ENCODE peak calls at places on chromosomes 4 and X, in five cellular contexts. K is HL-60, T is SK-N-SH, S is GM12878, Z is HepG2. G is an unnamed sample.

GRCh38 chrX:153821066-153821465 is 9.3 kb downstream of the PDZD4 start:
- DNase-seq in K (no peak), T (peak; percentile 30), Z (no peak), S (no peak), G (no peak)

GRCh38 chr4:16772366-16772850 is 126.0 kb downstream of the LDB2 start:
- DNase-seq in S (no peak), K (no peak), T (no peak), Z (no peak), G (no peak)

GRCh38 chr4:142405021-142405991 is 440.8 kb downstream of the INPP4B start:
- DNase-seq in S (peak; percentile 57), K (peak; percentile 95), Z (no peak), T (no peak), G (no peak)

GRCh38 chrX:40550069-40550468 is 30.7 kb upstream of the ATP6AP2 start:
- DNase-seq in S (no peak), K (no peak), Z (no peak), T (peak; percentile 71), G (no peak)

GRCh38 chrX:23383411-23383810 is 48.8 kb downstream of the PTCHD1 start:
- DNase-seq in S (no peak), K (no peak), Z (no peak), T (no peak), G (no peak)

GRCh38 chr4:159639924-159640323 is 537.0 kb downstream of the RAPGEF2 start:
- DNase-seq in S (no peak), T (no peak), Z (no peak), K (no peak), G (no peak)

GRCh38 chr4:72552447-72552846 is 16.6 kb downstream of the ADAMTS3 start:
- DNase-seq in K (no peak), S (no peak), Z (no peak), T (no peak), G (no peak)

GRCh38 chr4:59612235-59612634 is 1587.9 kb upstream of the ADGRL3 start:
- DNase-seq in S (no peak), K (no peak), T (no peak), Z (no peak), G (no peak)

GRCh38 chrX:56975611-56976010 is 19.7 kb downstream of the SPIN3 start:
- DNase-seq in K (no peak), S (no peak), T (no peak), Z (no peak), G (no peak)

GRCh38 chr4:105059337-105059736 is 87.3 kb upstream of the TET2 start:
- DNase-seq in Z (no peak), S (peak; percentile 90), K (no peak), T (no peak), G (no peak)

GRCh38 chr4:138555584-138555983 is 313.4 kb upstream of the SLC7A11 start:
- DNase-seq in T (no peak), K (peak; percentile 20), Z (peak; percentile 45), S (no peak), G (no peak)

GRCh38 chr4:128517739-128518510 is 230.3 kb upstream of the PGRMC2 start:
- DNase-seq in Z (peak; percentile 68), S (peak; percentile 94), T (peak; percentile 31), K (peak; percentile 83), G (no peak)

GRCh38 chrX:52359614-52360232 is 9.1 kb upstream of the XAGE2 start:
- DNase-seq in K (no peak), T (no peak), S (no peak), Z (no peak), G (no peak)

GRCh38 chrX:115988825-115989224 is 181.7 kb upstream of the AGTR2 start:
- DNase-seq in S (no peak), Z (no peak), T (peak; percentile 16), K (no peak), G (no peak)

GRCh38 chrX:56248492-56248891 is 16.3 kb downstream of the KLF8 start:
- DNase-seq in Z (peak; percentile 5), K (no peak), S (peak; percentile 40), T (peak; percentile 52), G (no peak)

GRCh38 chr4:111562811-111563210 is 582.4 kb upstream of the FAM241A start:
- DNase-seq in K (no peak), Z (no peak), S (no peak), T (no peak), G (no peak)
- TF ChIP-seq GABPA in K (no peak), Z (no peak), S (no peak), T (no peak), G (no peak)

GRCh38 chr4:56302775-56303174 is 84.5 kb downstream of the AASDH start:
- DNase-seq in S (no peak), T (no peak), Z (no peak), K (no peak), G (no peak)
- TF ChIP-seq GABPA in S (no peak), T (no peak), Z (no peak), K (no peak), G (no peak)

DNA sequence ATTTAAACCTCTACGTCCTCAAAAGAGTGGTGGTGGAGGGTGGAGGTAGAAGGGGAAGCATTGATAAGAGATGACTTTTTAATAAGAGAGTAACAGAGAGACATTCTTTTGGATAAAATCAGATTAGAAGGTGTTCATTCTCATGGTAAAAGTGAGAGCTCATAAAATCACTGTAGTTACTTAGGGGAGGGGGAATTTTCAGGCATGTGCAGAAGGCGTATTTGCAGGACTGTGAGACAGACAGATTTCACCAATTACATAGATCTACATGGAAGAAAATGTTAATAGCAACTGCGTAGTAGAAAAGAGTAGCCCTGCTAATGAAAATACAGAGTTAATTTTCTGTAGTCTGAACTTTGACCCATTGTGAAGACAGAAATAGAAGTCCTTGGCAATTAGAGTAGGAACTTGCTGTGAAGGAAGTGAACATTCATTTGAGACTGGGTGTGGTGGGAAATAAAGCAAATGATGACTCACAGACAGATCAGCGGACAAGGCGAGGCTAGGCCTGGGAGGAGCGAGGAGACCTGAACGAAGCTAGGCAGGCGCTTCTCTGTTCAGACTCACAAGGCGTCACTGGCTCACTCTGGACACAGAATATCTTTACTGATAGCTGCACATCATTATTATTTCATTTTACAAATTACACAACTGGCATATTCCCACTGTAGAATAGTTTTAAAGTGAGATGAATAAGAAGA is 57.2 kb upstream of the FAM9C start:
- DNase-seq in S (no peak), T (no peak), Z (no peak), K (peak; percentile 55), G (no peak)
- TF ChIP-seq GABPA in S (no peak), T (no peak), Z (no peak), K (no peak), G (no peak)

DNA sequence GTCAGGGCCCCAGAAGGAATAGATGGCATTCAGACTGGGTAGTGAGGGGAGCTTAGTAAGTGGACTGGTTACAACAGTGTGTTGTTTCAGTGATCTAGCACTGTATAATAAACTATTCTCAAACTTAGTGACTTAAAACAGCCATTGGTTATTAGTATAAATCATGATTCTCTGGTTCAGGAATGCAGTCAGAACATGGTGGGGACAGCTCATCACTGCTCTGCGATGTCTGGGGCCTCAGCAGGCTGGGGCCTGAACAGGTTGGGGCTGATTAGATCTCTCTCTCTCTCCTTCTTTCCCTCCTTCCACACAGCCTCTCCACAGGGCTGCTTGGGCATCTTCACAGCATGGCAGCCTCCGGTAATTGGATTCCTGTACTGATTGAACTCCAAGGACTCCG is 160.4 kb downstream of the GATB start:
- DNase-seq in Z (no peak), S (no peak), T (no peak), K (no peak), G (no peak)
- TF ChIP-seq GABPA in Z (no peak), S (no peak), T (no peak), K (no peak), G (no peak)

GRCh38 chrX:67435536-67435935 is 108.3 kb upstream of the AR start:
- DNase-seq in Z (no peak), S (no peak), T (no peak), K (no peak), G (no peak)
- TF ChIP-seq GABPA in Z (no peak), S (no peak), T (no peak), K (no peak), G (no peak)

GRCh38 chrX:109954333-109954732 is 48.6 kb upstream of the TMEM164 start:
- DNase-seq in Z (no peak), S (no peak), T (no peak), K (no peak), G (no peak)

GRCh38 chrX:109954955-109955354 is 48.0 kb upstream of the TMEM164 start:
- DNase-seq in K (no peak), S (no peak), T (no peak), Z (no peak), G (no peak)

GRCh38 chrX:109964390-109964789 is 38.5 kb upstream of the TMEM164 start:
- DNase-seq in S (no peak), T (no peak), K (no peak), Z (no peak), G (no peak)

GRCh38 chrX:109959356-109959871 is 43.5 kb upstream of the TMEM164 start:
- DNase-seq in K (no peak), Z (no peak), T (no peak), S (no peak), G (no peak)
- TF ChIP-seq GABPA in K (no peak), Z (no peak), T (no peak), S (no peak), G (no peak)

G was measured in H1.